ENCODE peak calls at places on chromosomes 1 and 21, in six cellular contexts. One of them, this sample, is unnamed.

GRCh38 chr1:110645962-110646735 is 28.6 kb downstream of the KCNA3 start:
- DNase-seq in GM13977: no peak
- DNase-seq in epithelial cell of esophagus: peak; percentile 61
- DNase-seq in breast epithelium: no peak
- DNase-seq in dorsolateral prefrontal cortex: no peak
- DNase-seq in brain microvascular endothelial cell: no peak
- DNase-seq in this sample: no peak

GRCh38 chr1:161019767-161020572 is 982 bp downstream of the F11R start:
- DNase-seq in breast epithelium: no peak
- DNase-seq in GM13977: no peak
- DNase-seq in epithelial cell of esophagus: peak; percentile 94
- DNase-seq in brain microvascular endothelial cell: no peak
- DNase-seq in dorsolateral prefrontal cortex: no peak
- DNase-seq in this sample: peak; percentile 40

GRCh38 chr1:9904571-9904970 is 5.5 kb downstream of the CTNNBIP1 start:
- DNase-seq in GM13977: no peak
- DNase-seq in dorsolateral prefrontal cortex: no peak
- DNase-seq in epithelial cell of esophagus: no peak
- DNase-seq in breast epithelium: no peak
- DNase-seq in brain microvascular endothelial cell: peak; percentile 48
- DNase-seq in this sample: no peak

GRCh38 chr21:42133131-42133530 is 62.0 kb downstream of the UMODL1 start:
- DNase-seq in GM13977: no peak
- DNase-seq in epithelial cell of esophagus: no peak
- DNase-seq in breast epithelium: no peak
- DNase-seq in dorsolateral prefrontal cortex: no peak
- DNase-seq in brain microvascular endothelial cell: no peak
- DNase-seq in this sample: no peak

GRCh38 chr1:191343816-191344215 is 814.4 kb upstream of the RGS18 start:
- DNase-seq in dorsolateral prefrontal cortex: no peak
- DNase-seq in GM13977: no peak
- DNase-seq in epithelial cell of esophagus: peak; percentile 39
- DNase-seq in brain microvascular endothelial cell: no peak
- DNase-seq in breast epithelium: no peak
- DNase-seq in this sample: no peak

GRCh38 chr1:108121361-108122143 is 78.6 kb downstream of the SLC25A24 start:
- DNase-seq in dorsolateral prefrontal cortex: no peak
- DNase-seq in GM13977: no peak
- DNase-seq in epithelial cell of esophagus: peak; percentile 19
- DNase-seq in brain microvascular endothelial cell: peak; percentile 16
- DNase-seq in breast epithelium: no peak
- DNase-seq in this sample: no peak

GRCh38 chr21:28177008-28177603 is 815.6 kb downstream of the LTN1 start:
- DNase-seq in dorsolateral prefrontal cortex: no peak
- DNase-seq in GM13977: no peak
- DNase-seq in breast epithelium: no peak
- DNase-seq in brain microvascular endothelial cell: no peak
- DNase-seq in epithelial cell of esophagus: no peak
- DNase-seq in this sample: no peak

GRCh38 chr1:110337704-110338199 is 1.4 kb upstream of the RBM15 start:
- DNase-seq in epithelial cell of esophagus: peak; percentile 34
- DNase-seq in GM13977: peak; percentile 34
- DNase-seq in breast epithelium: peak; percentile 54
- DNase-seq in dorsolateral prefrontal cortex: no peak
- DNase-seq in brain microvascular endothelial cell: no peak
- DNase-seq in this sample: peak; percentile 33

GRCh38 chr1:42170779-42171621 is 6.5 kb upstream of the GUCA2A start:
- DNase-seq in breast epithelium: no peak
- DNase-seq in dorsolateral prefrontal cortex: no peak
- DNase-seq in epithelial cell of esophagus: no peak
- DNase-seq in brain microvascular endothelial cell: no peak
- DNase-seq in GM13977: no peak
- DNase-seq in this sample: no peak

GRCh38 chr1:53266038-53266437 is 27.7 kb upstream of the MAGOH start:
- DNase-seq in epithelial cell of esophagus: peak; percentile 42
- DNase-seq in GM13977: no peak
- DNase-seq in dorsolateral prefrontal cortex: no peak
- DNase-seq in brain microvascular endothelial cell: no peak
- DNase-seq in breast epithelium: no peak
- DNase-seq in this sample: no peak

GRCh38 chr1:93640656-93641440 is 40.8 kb downstream of the BCAR3 start:
- DNase-seq in epithelial cell of esophagus: no peak
- DNase-seq in brain microvascular endothelial cell: no peak
- DNase-seq in GM13977: no peak
- DNase-seq in dorsolateral prefrontal cortex: no peak
- DNase-seq in breast epithelium: no peak
- DNase-seq in this sample: no peak
- TF ChIP-seq CTCF in epithelial cell of esophagus: no peak
- TF ChIP-seq CTCF in brain microvascular endothelial cell: no peak
- TF ChIP-seq CTCF in GM13977: no peak
- TF ChIP-seq CTCF in dorsolateral prefrontal cortex: no peak
- TF ChIP-seq CTCF in breast epithelium: no peak
- TF ChIP-seq CTCF in this sample: no peak

DNA sequence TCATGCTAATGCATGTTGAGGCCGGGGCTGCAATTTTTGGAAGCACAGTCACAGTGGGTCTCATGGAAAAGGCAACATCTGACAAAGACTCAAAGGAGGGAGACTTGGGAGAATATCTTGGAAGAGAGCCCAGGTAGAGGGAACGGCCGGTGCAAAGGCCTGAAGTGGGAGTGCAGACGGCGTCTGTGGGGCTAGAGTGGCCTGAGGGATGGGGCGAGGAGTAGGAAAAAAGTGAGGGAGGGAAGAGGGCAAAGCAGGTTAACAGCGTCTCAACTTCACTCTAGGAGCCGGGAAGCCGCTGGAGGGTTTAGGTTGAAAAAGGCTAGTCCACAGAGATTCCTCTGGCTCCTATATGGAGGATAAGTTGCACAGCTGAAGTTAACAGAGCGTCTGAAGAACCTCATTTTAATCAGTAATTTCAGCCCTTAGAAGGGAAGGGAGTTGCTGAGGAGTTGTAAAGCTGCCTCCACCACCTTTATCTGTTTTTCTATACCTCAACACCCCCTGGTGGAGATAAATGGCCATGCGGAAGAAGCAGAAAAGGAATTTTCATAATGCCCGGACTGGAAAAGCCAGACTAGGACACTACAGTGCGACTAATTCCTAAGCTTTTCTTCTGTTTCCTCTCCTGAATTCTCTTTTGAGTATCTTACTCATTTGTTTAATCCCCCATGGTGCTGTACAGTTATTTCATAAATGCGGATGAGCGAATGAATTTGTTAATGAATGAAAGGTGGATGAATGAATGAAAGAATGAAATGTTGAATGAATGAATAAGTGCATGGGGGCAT is 78.7 kb upstream of the ZNF281 start:
- DNase-seq in brain microvascular endothelial cell: peak; percentile 80
- DNase-seq in GM13977: peak; percentile 56
- DNase-seq in dorsolateral prefrontal cortex: peak; percentile 61
- DNase-seq in breast epithelium: no peak
- DNase-seq in epithelial cell of esophagus: peak; percentile 79
- DNase-seq in this sample: peak; percentile 64
- TF ChIP-seq CTCF in brain microvascular endothelial cell: peak; percentile 85
- TF ChIP-seq CTCF in GM13977: peak; percentile 83
- TF ChIP-seq CTCF in dorsolateral prefrontal cortex: peak; percentile 90
- TF ChIP-seq CTCF in breast epithelium: peak; percentile 66
- TF ChIP-seq CTCF in epithelial cell of esophagus: peak; percentile 87
- TF ChIP-seq CTCF in this sample: peak; percentile 51

DNA sequence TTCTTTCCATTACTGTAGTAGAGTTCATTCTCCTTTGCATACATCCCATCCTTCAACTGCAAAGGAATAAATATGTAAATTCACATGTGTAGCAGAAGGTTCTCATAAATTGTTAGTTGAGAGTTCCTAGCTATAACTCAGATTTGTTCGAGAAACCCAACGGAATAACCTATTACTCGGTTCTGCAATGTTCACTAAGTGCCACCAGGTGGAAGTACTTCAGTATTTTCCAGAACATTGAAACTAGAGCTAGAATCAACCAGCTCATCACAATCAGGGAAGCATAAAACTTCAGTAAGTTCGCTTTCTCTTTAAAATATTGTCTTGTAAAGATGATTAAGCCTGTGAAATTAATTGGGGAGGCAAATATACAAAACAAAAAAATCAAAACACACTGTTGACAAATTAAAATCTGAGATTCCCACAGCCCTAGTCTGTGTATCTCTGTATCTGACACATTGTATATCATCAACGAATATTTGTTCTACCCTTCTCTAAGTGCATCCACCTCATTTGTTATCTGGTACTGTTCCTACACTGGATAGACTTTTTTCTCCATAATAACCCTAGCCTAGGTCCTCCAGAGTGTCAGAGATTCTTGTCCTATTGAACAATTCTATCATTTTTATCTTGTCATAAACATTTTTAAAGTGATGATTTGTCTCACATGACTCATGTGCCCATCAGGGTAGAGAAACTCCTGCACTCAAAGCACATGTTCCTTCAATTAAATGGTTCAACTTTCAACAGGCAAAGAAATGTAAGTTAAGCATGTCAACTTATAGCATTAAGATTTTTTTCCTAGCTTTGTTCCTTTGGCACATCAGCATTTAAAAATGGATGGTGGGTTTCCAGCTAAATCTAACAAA is 31.9 kb downstream of the MROH9 start:
- DNase-seq in GM13977: peak; percentile 17
- DNase-seq in breast epithelium: no peak
- DNase-seq in dorsolateral prefrontal cortex: no peak
- DNase-seq in brain microvascular endothelial cell: peak; percentile 44
- DNase-seq in epithelial cell of esophagus: peak; percentile 57
- DNase-seq in this sample: peak; percentile 17
- TF ChIP-seq CTCF in GM13977: peak; percentile 50
- TF ChIP-seq CTCF in breast epithelium: peak; percentile 33
- TF ChIP-seq CTCF in dorsolateral prefrontal cortex: peak; percentile 42
- TF ChIP-seq CTCF in brain microvascular endothelial cell: peak; percentile 60
- TF ChIP-seq CTCF in epithelial cell of esophagus: peak; percentile 66
- TF ChIP-seq CTCF in this sample: peak; percentile 20

GRCh38 chr1:101239095-101240040 is 2.5 kb downstream of the S1PR1 start:
- DNase-seq in epithelial cell of esophagus: no peak
- DNase-seq in GM13977: no peak
- DNase-seq in brain microvascular endothelial cell: no peak
- DNase-seq in breast epithelium: no peak
- DNase-seq in dorsolateral prefrontal cortex: no peak
- DNase-seq in this sample: no peak
- TF ChIP-seq CTCF in epithelial cell of esophagus: no peak
- TF ChIP-seq CTCF in GM13977: no peak
- TF ChIP-seq CTCF in brain microvascular endothelial cell: no peak
- TF ChIP-seq CTCF in breast epithelium: no peak
- TF ChIP-seq CTCF in dorsolateral prefrontal cortex: peak; percentile 0
- TF ChIP-seq CTCF in this sample: no peak

GRCh38 chr1:27489973-27490741 is at the start of gene WASF2:
- DNase-seq in GM13977: peak; percentile 91
- DNase-seq in brain microvascular endothelial cell: peak; percentile 96
- DNase-seq in epithelial cell of esophagus: peak; percentile 97
- DNase-seq in breast epithelium: peak; percentile 99
- DNase-seq in dorsolateral prefrontal cortex: peak; percentile 97
- DNase-seq in this sample: peak; percentile 92
- TF ChIP-seq CTCF in GM13977: no peak
- TF ChIP-seq CTCF in brain microvascular endothelial cell: no peak
- TF ChIP-seq CTCF in epithelial cell of esophagus: no peak
- TF ChIP-seq CTCF in breast epithelium: no peak
- TF ChIP-seq CTCF in dorsolateral prefrontal cortex: no peak
- TF ChIP-seq CTCF in this sample: no peak

DNA sequence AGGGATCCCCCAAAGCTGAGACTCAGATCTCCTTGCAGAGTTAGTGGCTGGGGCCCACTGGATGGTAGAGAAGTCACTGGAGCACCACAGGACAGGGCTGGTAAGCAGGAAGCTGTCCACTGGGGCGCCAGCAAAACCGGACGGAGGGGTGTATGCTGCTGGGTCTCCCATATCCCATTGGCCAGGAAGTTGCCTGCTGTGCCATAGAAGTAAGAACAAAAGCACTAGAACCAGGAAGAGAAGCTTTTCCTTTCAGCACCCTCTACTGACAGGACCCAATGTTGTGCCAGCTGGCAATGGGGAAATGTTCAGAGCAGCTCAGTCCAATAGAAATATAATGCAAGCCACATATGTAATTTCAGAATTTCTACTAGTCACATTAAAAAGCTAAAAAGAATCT is 146.6 kb downstream of the SPATA46 start:
- DNase-seq in epithelial cell of esophagus: peak; percentile 42
- DNase-seq in GM13977: no peak
- DNase-seq in breast epithelium: no peak
- DNase-seq in dorsolateral prefrontal cortex: peak; percentile 49
- DNase-seq in brain microvascular endothelial cell: peak; percentile 15
- DNase-seq in this sample: no peak
- TF ChIP-seq CTCF in epithelial cell of esophagus: peak; percentile 32
- TF ChIP-seq CTCF in GM13977: peak; percentile 14
- TF ChIP-seq CTCF in breast epithelium: no peak
- TF ChIP-seq CTCF in dorsolateral prefrontal cortex: peak; percentile 32
- TF ChIP-seq CTCF in brain microvascular endothelial cell: peak; percentile 54
- TF ChIP-seq CTCF in this sample: no peak

GRCh38 chr1:246002725-246003441 is 504.2 kb downstream of the SMYD3 start:
- DNase-seq in epithelial cell of esophagus: peak; percentile 91
- DNase-seq in brain microvascular endothelial cell: peak; percentile 86
- DNase-seq in dorsolateral prefrontal cortex: peak; percentile 94
- DNase-seq in GM13977: peak; percentile 78
- DNase-seq in breast epithelium: peak; percentile 91
- DNase-seq in this sample: peak; percentile 79
- TF ChIP-seq CTCF in epithelial cell of esophagus: peak; percentile 94
- TF ChIP-seq CTCF in brain microvascular endothelial cell: peak; percentile 89
- TF ChIP-seq CTCF in dorsolateral prefrontal cortex: peak; percentile 86
- TF ChIP-seq CTCF in GM13977: peak; percentile 82
- TF ChIP-seq CTCF in breast epithelium: peak; percentile 69
- TF ChIP-seq CTCF in this sample: peak; percentile 78